ENCODE peak calls at places on chromosome 21, in eight cellular contexts. O is stimulated activated CD4-positive, alpha-beta T cell treated with anti-CD3 and anti-CD28 coated beads, Interleukin-15, amount 100 ng/mL, for 1 hour; G is stimulated activated CD8-positive, alpha-beta memory T cell treated with anti-CD3 and anti-CD28 coated beads, Interleukin-4, amount 100 ng/mL, for 24 hours; B is fibroblast of the aortic adventitia; R is HTR-8/SVneo; K is amygdala; U is breast epithelium; Q is endothelial cell. E is an unnamed sample.
A peak's percentile ranks its signal among the peaks of the same experiment; 100 is the strongest.

GRCh38 chr21:31293986-31294385 is 50.1 kb downstream of the TIAM1 start:
- DNase-seq in O (peak; percentile 40), G (peak; percentile 52), B (peak; percentile 89), R (peak; percentile 82), K (no peak), U (no peak), Q (no peak), E (peak; percentile 19)

GRCh38 chr21:34589511-34590282 is 25.2 kb downstream of the RCAN1 start:
- DNase-seq in O (no peak), G (no peak), B (no peak), R (no peak), K (no peak), U (no peak), Q (no peak), E (no peak)

GRCh38 chr21:35428041-35428400 is 378.9 kb upstream of the RUNX1 start:
- DNase-seq in O (no peak), G (no peak), B (peak; percentile 46), R (no peak), K (no peak), U (no peak), Q (no peak), E (no peak)

GRCh38 chr21:44657635-44658183 is at the start of gene KRTAP12-3:
- DNase-seq in O (no peak), G (no peak), B (no peak), R (no peak), K (no peak), U (no peak), Q (no peak), E (peak; percentile 41)

GRCh38 chr21:46457801-46458314 is 833 bp upstream of the DIP2A start:
- DNase-seq in O (peak; percentile 27), G (no peak), B (peak; percentile 41), R (peak; percentile 22), K (no peak), U (no peak), Q (no peak), E (no peak)

GRCh38 chr21:41943468-41944250 is 10.2 kb downstream of the C2CD2 start:
- DNase-seq in O (no peak), G (no peak), B (no peak), R (no peak), K (peak; percentile 25), U (no peak), Q (no peak), E (no peak)

GRCh38 chr21:41397416-41397815 is 28.6 kb upstream of the MX1 start:
- DNase-seq in O (no peak), G (no peak), B (no peak), R (no peak), K (no peak), U (no peak), Q (no peak), E (no peak)

GRCh38 chr21:24223625-24224024 is 1383.7 kb downstream of the MRPL39 start:
- DNase-seq in O (no peak), G (no peak), B (no peak), R (no peak), K (no peak), U (no peak), Q (no peak), E (no peak)

GRCh38 chr21:36501589-36501892 is 21.6 kb upstream of the CLDN14 start:
- DNase-seq in O (no peak), G (no peak), B (no peak), R (no peak), K (no peak), U (no peak), Q (no peak), E (no peak)

GRCh38 chr21:41443562-41443961 is 17.5 kb downstream of the MX1 start:
- DNase-seq in O (no peak), G (no peak), B (no peak), R (no peak), K (no peak), U (peak; percentile 5), Q (no peak), E (no peak)

GRCh38 chr21:43276811-43277210 is 108.0 kb downstream of the CRYAA start:
- DNase-seq in O (no peak), G (no peak), B (no peak), R (no peak), K (no peak), U (no peak), Q (no peak), E (no peak)

GRCh38 chr21:42120056-42120903 is 49.2 kb downstream of the UMODL1 start:
- DNase-seq in O (no peak), G (no peak), B (no peak), R (no peak), K (no peak), U (no peak), Q (no peak), E (no peak)

GRCh38 chr21:20265704-20266368 is 732.4 kb upstream of the NCAM2 start:
- DNase-seq in O (no peak), G (no peak), B (no peak), R (no peak), K (no peak), U (no peak), Q (no peak), E (no peak)

GRCh38 chr21:38148046-38148445 is 108.7 kb upstream of the KCNJ15 start:
- DNase-seq in O (no peak), G (no peak), B (no peak), R (no peak), K (no peak), U (no peak), Q (no peak), E (no peak)

GRCh38 chr21:45972716-45973474 is 8.7 kb upstream of the COL6A1 start:
- DNase-seq in O (no peak), G (no peak), B (peak; percentile 95), R (no peak), K (no peak), U (peak; percentile 51), Q (peak; percentile 26), E (no peak)

GRCh38 chr21:43879348-43880110 is 14.5 kb downstream of the AGPAT3 start:
- DNase-seq in O (no peak), G (no peak), B (no peak), R (no peak), K (no peak), U (no peak), Q (no peak), E (no peak)